ENCODE peak calls at places on chromosomes 11 and 22, in seven cellular contexts. V is K562, L is Panc1, B is right lobe of liver, M is esophagus squamous epithelium, D is thoracic aorta, W is GM23338. Z is an unnamed sample.

GRCh38 chr11:12239396-12240298 is 129.3 kb downstream of the MICAL2 start:
- DNase-seq in V (no peak), L (no peak), B (peak), M (no peak), D (no peak), W (no peak), Z (no peak)

GRCh38 chr22:42473484-42474193 is 41.4 kb upstream of the NFAM1 start:
- DNase-seq in V (peak), L (peak), B (no peak), M (no peak), D (no peak), W (peak), Z (peak)

GRCh38 chr22:45503071-45503815 is 560 bp downstream of the FBLN1 start:
- DNase-seq in V (no peak), L (no peak), B (no peak), M (no peak), D (no peak), W (peak), Z (no peak)

GRCh38 chr11:125314264-125315087 is 149.9 kb downstream of the PKNOX2 start:
- DNase-seq in V (no peak), L (no peak), B (no peak), M (no peak), D (no peak), W (peak), Z (no peak)

GRCh38 chr11:119975561-119976152 is 162.3 kb downstream of the TRIM29 start:
- DNase-seq in V (no peak), L (no peak), B (no peak), M (no peak), D (no peak), W (peak), Z (no peak)

GRCh38 chr22:31238057-31238456 is 26.0 kb downstream of the LIMK2 start:
- DNase-seq in V (no peak), L (no peak), B (no peak), M (no peak), D (no peak), W (no peak), Z (no peak)

GRCh38 chr11:10925149-10925926 is 67.5 kb upstream of the ZBED5 start:
- DNase-seq in V (no peak), L (no peak), B (peak), M (no peak), D (no peak), W (peak), Z (no peak)

GRCh38 chr11:86244063-86244521 is 461 bp upstream of the EED start:
- DNase-seq in V (peak), L (no peak), B (peak), M (no peak), D (peak), W (peak), Z (peak)

DNA sequence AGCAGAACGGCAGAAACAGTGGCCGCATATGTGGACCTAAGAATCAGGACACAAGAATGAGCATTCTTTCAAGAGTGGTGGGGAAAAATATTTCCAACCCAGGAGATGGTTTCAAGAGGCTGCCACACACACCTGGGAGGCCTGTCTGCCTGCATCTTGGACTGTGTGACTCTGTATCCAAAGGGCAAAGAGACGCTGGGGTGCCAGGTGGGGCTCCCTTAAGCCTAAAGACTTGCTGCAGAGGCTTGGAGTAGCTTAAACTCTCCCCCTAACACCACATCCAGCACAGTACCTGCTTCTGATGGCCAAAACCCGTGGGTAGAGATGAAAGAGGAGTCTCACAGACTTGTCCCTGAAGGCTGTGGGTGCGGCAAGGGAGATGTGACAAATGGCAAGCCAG is 3.5 kb downstream of the CXCR5 start:
- DNase-seq in V (no peak), L (no peak), B (no peak), M (no peak), D (no peak), W (no peak), Z (no peak)
- H3K27ac ChIP-seq in V (peak), L (no peak), B (no peak), M (no peak), D (peak), W (no peak), Z (peak)

DNA sequence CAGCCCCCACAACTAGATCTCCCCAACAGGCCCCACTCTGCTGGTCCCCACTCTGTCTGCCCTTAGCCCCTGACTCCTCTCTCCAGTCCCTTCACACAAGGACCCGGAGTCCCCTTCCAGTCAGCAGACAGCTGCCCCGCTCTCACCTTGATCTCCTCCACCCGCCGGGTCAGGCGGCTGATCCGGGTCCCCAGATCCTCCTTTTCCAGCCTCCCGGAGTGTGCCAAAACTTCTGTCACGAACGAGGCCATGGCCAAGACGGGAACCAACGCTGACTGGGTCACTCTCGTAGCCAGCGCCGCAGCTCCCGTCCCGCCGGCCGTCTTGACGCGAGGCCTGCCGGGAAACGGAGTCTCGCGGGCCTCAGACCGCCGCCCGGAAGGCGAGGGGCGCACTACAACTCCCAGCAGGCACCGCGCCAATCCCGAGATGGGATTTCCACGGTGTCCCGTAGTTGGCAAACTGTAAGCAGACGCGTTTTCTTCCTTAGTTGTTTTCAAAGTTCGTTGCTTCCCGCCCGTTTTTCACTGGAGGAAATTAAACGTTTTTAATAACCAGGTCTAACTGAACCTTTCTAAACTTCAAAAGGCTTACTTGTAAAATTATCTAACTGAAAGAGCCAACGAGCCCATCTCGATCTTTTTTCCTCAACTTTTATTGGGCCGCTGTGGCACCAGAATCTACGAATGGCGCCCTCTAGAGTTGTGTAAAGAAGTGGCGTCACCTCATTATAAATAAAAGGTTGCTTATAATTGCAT is at the start of gene ZW10:
- DNase-seq in V (peak), L (peak), B (peak), M (peak), D (peak), W (peak), Z (peak)
- H3K4me3 ChIP-seq in V (peak), L (peak), B (peak), M (peak), D (peak), W (peak), Z (peak)

GRCh38 chr11:57047610-57048009 is 58.9 kb downstream of the OR5AK2 start:
- DNase-seq in V (no peak), L (no peak), B (no peak), M (no peak), D (no peak), W (no peak), Z (no peak)

GRCh38 chr11:57054782-57055181 is 66.1 kb downstream of the OR5AK2 start:
- DNase-seq in V (no peak), L (no peak), B (no peak), M (no peak), D (no peak), W (no peak), Z (no peak)

GRCh38 chr11:57049749-57050148 is 61.0 kb downstream of the OR5AK2 start:
- DNase-seq in V (no peak), L (no peak), B (no peak), M (no peak), D (no peak), W (peak), Z (no peak)
- H3K27ac ChIP-seq in V (no peak), L (no peak), B (no peak), M (no peak), D (no peak), W (no peak), Z (no peak)

GRCh38 chr11:211295-211694 is 3.8 kb downstream of the RIC8A start:
- DNase-seq in V (no peak), L (no peak), B (no peak), M (no peak), D (no peak), W (no peak), Z (no peak)

GRCh38 chr11:209275-210121 is 2.0 kb downstream of the RIC8A start:
- DNase-seq in V (no peak), L (no peak), B (no peak), M (no peak), D (no peak), W (no peak), Z (no peak)

GRCh38 chr11:210122-210802 is 2.8 kb downstream of the RIC8A start:
- DNase-seq in V (no peak), L (no peak), B (no peak), M (no peak), D (no peak), W (no peak), Z (peak)

GRCh38 chr11:211741-212140 is 4.2 kb downstream of the RIC8A start:
- DNase-seq in V (no peak), L (no peak), B (no peak), M (no peak), D (no peak), W (no peak), Z (no peak)

DNA sequence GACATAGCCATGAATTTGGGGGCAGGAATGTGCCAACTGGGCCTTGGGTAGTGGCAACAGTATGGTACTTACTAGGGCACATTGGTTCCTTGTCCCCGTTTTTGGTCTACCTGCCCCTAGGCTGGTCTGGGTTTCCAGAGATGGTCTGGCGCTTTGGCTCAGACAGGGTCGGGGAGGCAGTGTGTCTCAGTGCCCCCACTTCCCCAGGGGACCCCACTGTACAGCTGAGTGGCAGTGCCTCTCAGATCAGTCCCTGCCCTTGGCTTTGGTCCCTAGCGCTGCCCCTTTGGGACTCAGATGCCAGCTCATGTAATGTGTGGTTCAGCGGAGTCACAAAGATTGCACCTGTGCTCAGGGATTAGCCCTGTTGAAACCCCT is 3.3 kb downstream of the RIC8A start:
- DNase-seq in V (no peak), L (no peak), B (no peak), M (no peak), D (no peak), W (no peak), Z (no peak)
- H3K4me3 ChIP-seq in V (no peak), L (peak), B (no peak), M (no peak), D (no peak), W (no peak), Z (peak)

Z was measured in AG04450.